ENCODE peak calls at places on chromosomes 3 and 15, in four cellular contexts. B is SK-N-SH, U is A549, N is HepG2. G is an unnamed sample.

GRCh38 chr3:136817448-136817847 is 1.5 kb upstream of the SLC35G2 start:
- DNase-seq in N (no peak), U (no peak), B (no peak), G (no peak)

GRCh38 chr15:69265347-69265955 is 33.3 kb upstream of the PAQR5 start:
- DNase-seq in U (peak; percentile 36), B (no peak), N (peak; percentile 47), G (no peak)

GRCh38 chr3:79976466-79976865 is 208.7 kb upstream of the ROBO1 start:
- DNase-seq in N (no peak), U (no peak), B (no peak), G (no peak)

GRCh38 chr3:38315488-38316230 is 30.9 kb upstream of the XYLB start:
- DNase-seq in U (no peak), B (no peak), N (no peak), G (no peak)

GRCh38 chr3:192187485-192188051 is 539.8 kb downstream of the FGF12 start:
- DNase-seq in U (no peak), B (no peak), N (no peak), G (no peak)

GRCh38 chr3:178736300-178736699 is 200.1 kb downstream of the KCNMB2 start:
- DNase-seq in U (no peak), N (no peak), B (no peak), G (no peak)

GRCh38 chr3:16386536-16386935 is 121.5 kb downstream of the OXNAD1 start:
- DNase-seq in N (no peak), U (no peak), B (no peak), G (no peak)

GRCh38 chr15:64653757-64654156 is 121.6 kb downstream of the RBPMS2 start:
- DNase-seq in U (no peak), N (no peak), B (no peak), G (no peak)

GRCh38 chr3:160475889-160476288 is 26.3 kb upstream of the TRIM59 start:
- DNase-seq in U (no peak), N (no peak), B (no peak), G (no peak)

GRCh38 chr3:23806322-23807160 is 786 bp downstream of the UBE2E1 start:
- DNase-seq in N (no peak), U (peak; percentile 32), B (peak; percentile 80), G (peak; percentile 39)

GRCh38 chr3:49470714-49471420 is 800 bp downstream of the DAG1 start:
- DNase-seq in B (no peak), N (no peak), U (no peak), G (no peak)

GRCh38 chr3:183460059-183461052 is 31.9 kb upstream of the MCF2L2 start:
- DNase-seq in N (no peak), U (no peak), B (no peak), G (no peak)

GRCh38 chr3:194632211-194632982 is 822 bp downstream of the TMEM44 start:
- DNase-seq in N (no peak), U (peak; percentile 24), B (no peak), G (peak; percentile 30)

GRCh38 chr3:120637836-120638559 is 41.9 kb downstream of the NDUFB4 start:
- DNase-seq in B (no peak), U (no peak), N (no peak), G (no peak)

GRCh38 chr3:172203522-172204258 is 164.3 kb downstream of the FNDC3B start:
- DNase-seq in B (no peak), N (peak; percentile 98), U (peak; percentile 36), G (no peak)

GRCh38 chr3:191051037-191051436 is 148.0 kb upstream of the OSTN start:
- DNase-seq in N (peak; percentile 9), U (no peak), B (peak; percentile 4), G (no peak)

GRCh38 chr3:88408097-88408496 is 258.3 kb downstream of the C3orf38 start:
- DNase-seq in U (no peak), N (no peak), B (no peak), G (no peak)

GRCh38 chr15:53033709-53034108 is 243.6 kb upstream of the ONECUT1 start:
- DNase-seq in N (peak; percentile 47), B (no peak), U (no peak), G (no peak)

DNA sequence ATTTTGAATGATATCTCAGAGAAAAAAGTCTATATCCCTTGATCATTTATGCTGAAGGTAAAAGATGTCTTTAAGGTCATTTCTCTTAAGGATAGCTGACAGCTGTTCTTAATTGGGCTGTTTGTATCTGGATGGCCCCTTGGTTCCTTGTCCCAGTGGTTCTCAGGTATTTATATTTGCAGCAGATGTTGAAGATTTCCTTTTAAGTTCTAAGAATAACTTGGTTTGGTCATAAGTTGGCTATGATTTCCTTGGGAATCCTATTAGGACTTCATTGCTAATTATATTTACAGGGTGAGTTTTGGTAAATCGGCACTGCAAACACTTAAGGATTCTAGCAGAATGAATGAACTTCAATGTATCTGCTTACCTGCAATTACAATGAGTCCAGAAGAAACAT is 460.4 kb upstream of the SGO1 start:
- DNase-seq in N (no peak), U (no peak), B (no peak), G (no peak)
- H3K4me1 ChIP-seq in N (no peaks in the 10 kb centered on the region), U (no peaks in the 10 kb centered on the region), B (peaks cover 6% of the 10 kb centered on the region), G (no peaks in the 10 kb centered on the region)

DNA sequence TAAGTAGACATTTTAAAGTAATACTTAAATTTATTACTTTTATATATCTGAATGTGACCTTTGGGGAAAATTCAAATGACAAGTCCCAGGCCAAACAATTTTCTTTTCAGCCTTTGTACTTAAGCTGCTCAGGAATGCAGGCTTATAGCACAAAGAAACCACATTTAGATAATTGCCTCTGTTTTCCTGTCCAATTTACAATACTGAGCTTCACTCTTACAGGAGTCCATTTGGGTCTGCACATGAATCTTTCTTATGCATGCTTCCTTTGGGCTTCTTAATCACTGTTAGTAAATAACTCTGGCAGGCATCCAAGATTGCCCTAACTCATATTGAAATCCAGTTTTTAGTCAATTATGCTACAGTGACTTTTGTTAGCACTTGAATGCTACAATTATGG is 459.4 kb upstream of the TGFBR2 start:
- DNase-seq in U (no peak), N (peak; percentile 9), B (no peak), G (no peak)
- TF ChIP-seq EP300 in U (no peak), N (no peak), B (no peak), G (no peak)

GRCh38 chr15:74062236-74062635 is 20.1 kb downstream of the GOLGA6A start:
- DNase-seq in U (no peak), B (no peak), N (no peak), G (no peak)
- H3K4me1 ChIP-seq in U (no peaks in the 10 kb centered on the region), B (no peaks in the 10 kb centered on the region), N (no peaks in the 10 kb centered on the region), G (no peaks in the 10 kb centered on the region)

GRCh38 chr15:42465520-42466259 is 25.3 kb downstream of the ZNF106 start:
- DNase-seq in N (no peak), B (no peak), U (no peak), G (no peak)
- TF ChIP-seq EP300 in N (no peak), B (no peak), U (no peak), G (no peak)

DNA sequence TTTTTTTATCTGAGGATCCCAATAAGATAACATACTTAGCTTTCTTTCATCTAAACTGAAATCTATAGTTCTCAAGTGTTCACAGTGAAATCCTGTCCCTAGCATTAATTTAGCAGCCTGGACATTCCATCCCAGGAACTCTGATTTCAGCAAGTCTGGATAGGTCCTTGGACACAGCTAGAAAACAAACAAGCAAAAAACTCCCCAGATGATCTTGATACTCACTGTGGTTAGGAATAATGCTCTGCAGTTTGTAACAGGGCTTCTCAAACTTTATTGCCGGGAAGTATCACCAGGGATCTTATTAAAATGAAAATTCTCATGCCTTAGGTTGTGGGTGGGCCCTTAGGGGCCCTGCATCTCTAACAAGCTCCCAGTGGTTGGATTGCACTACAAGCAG is 24.3 kb downstream of the THBS1 start:
- DNase-seq in U (no peak), N (no peak), B (no peak), G (no peak)
- H3K4me1 ChIP-seq in U (no peaks in the 10 kb centered on the region), N (no peaks in the 10 kb centered on the region), B (no peaks in the 10 kb centered on the region), G (no peaks in the 10 kb centered on the region)

DNA sequence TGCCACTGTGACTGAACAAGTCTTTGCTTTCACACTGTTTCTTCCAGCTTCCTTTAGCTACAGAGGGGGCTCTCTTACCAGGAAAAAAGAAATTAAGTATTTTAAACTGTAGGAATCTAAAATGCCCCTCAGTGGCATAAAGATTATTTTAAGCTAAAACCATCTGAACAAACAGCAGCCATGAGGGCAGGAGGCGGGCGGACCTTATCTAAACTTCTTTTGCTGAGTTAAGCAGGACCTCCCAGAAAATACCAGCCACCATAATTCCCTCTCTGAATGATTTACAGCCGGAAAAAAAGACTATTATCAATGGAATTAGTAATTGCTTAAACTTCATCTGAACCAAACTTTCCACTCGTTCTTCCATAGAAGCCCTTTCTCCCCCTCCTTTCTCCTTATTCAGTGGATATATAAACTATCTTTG is 5.2 kb upstream of the TOPAZ1 start:
- DNase-seq in B (no peak), U (no peak), N (no peak), G (no peak)
- TF ChIP-seq EP300 in B (no peak), U (no peak), N (no peak), G (no peak)